ENCODE peak calls at places on chromosomes 16 and 17, in seven cellular contexts. One of them, this sample, is unnamed.

GRCh38 chr16:9409753-9410493 is 318.5 kb downstream of the HAPSTR1 start:
- DNase-seq in MM.1S: no peak
- DNase-seq in PC-3: no peak
- DNase-seq in HCT116: no peak
- DNase-seq in hepatocyte: no peak
- DNase-seq in PC-9: no peak
- DNase-seq in GM23338: no peak
- DNase-seq in this sample: no peak

GRCh38 chr17:68580236-68580903 is 20.8 kb downstream of the FAM20A start:
- DNase-seq in PC-3: no peak
- DNase-seq in HCT116: no peak
- DNase-seq in PC-9: no peak
- DNase-seq in GM23338: no peak
- DNase-seq in hepatocyte: no peak
- DNase-seq in MM.1S: no peak
- DNase-seq in this sample: peak; percentile 91

GRCh38 chr16:17590711-17591654 is 120.2 kb upstream of the XYLT1 start:
- DNase-seq in hepatocyte: no peak
- DNase-seq in MM.1S: no peak
- DNase-seq in HCT116: no peak
- DNase-seq in GM23338: no peak
- DNase-seq in PC-9: no peak
- DNase-seq in PC-3: no peak
- DNase-seq in this sample: peak; percentile 72

GRCh38 chr17:72850410-72850809 is 242.1 kb downstream of the SLC39A11 start:
- DNase-seq in MM.1S: no peak
- DNase-seq in HCT116: no peak
- DNase-seq in PC-3: peak; percentile 71
- DNase-seq in GM23338: no peak
- DNase-seq in PC-9: no peak
- DNase-seq in hepatocyte: no peak
- DNase-seq in this sample: peak; percentile 88

GRCh38 chr16:15725641-15726240 is 75.7 kb downstream of the NDE1 start:
- DNase-seq in PC-9: no peak
- DNase-seq in GM23338: no peak
- DNase-seq in HCT116: no peak
- DNase-seq in MM.1S: no peak
- DNase-seq in hepatocyte: no peak
- DNase-seq in PC-3: no peak
- DNase-seq in this sample: no peak

GRCh38 chr17:29614345-29615047 is 8.2 kb downstream of the CORO6 start:
- DNase-seq in PC-9: no peak
- DNase-seq in hepatocyte: no peak
- DNase-seq in GM23338: peak; percentile 16
- DNase-seq in PC-3: no peak
- DNase-seq in MM.1S: no peak
- DNase-seq in HCT116: no peak
- DNase-seq in this sample: no peak

GRCh38 chr17:78351449-78352006 is 8.3 kb downstream of the SOCS3 start:
- DNase-seq in hepatocyte: peak; percentile 93
- DNase-seq in MM.1S: no peak
- DNase-seq in HCT116: no peak
- DNase-seq in PC-3: no peak
- DNase-seq in GM23338: peak; percentile 90
- DNase-seq in PC-9: no peak
- DNase-seq in this sample: peak; percentile 95

GRCh38 chr17:2904135-2904534 is 107.9 kb downstream of the RAP1GAP2 start:
- DNase-seq in PC-9: no peak
- DNase-seq in PC-3: no peak
- DNase-seq in MM.1S: no peak
- DNase-seq in HCT116: no peak
- DNase-seq in GM23338: peak; percentile 72
- DNase-seq in hepatocyte: peak; percentile 46
- DNase-seq in this sample: peak; percentile 58

GRCh38 chr17:412211-413015 is 59.8 kb upstream of the RPH3AL start:
- DNase-seq in MM.1S: peak; percentile 52
- DNase-seq in PC-3: peak; percentile 65
- DNase-seq in hepatocyte: peak; percentile 78
- DNase-seq in PC-9: no peak
- DNase-seq in GM23338: peak; percentile 84
- DNase-seq in HCT116: peak; percentile 21
- DNase-seq in this sample: peak; percentile 82

GRCh38 chr17:16818340-16818739 is 128.3 kb downstream of the CCDC144A start:
- DNase-seq in PC-3: no peak
- DNase-seq in MM.1S: no peak
- DNase-seq in HCT116: no peak
- DNase-seq in GM23338: no peak
- DNase-seq in hepatocyte: no peak
- DNase-seq in PC-9: no peak
- DNase-seq in this sample: no peak

GRCh38 chr17:44558349-44559287 is 1.3 kb downstream of the FZD2 start:
- DNase-seq in hepatocyte: no peak
- DNase-seq in PC-9: no peak
- DNase-seq in PC-3: no peak
- DNase-seq in GM23338: peak; percentile 59
- DNase-seq in MM.1S: no peak
- DNase-seq in HCT116: no peak
- DNase-seq in this sample: no peak

GRCh38 chr16:58449306-58449705 is 50.6 kb upstream of the NDRG4 start:
- DNase-seq in MM.1S: no peak
- DNase-seq in PC-9: no peak
- DNase-seq in PC-3: no peak
- DNase-seq in hepatocyte: no peak
- DNase-seq in HCT116: no peak
- DNase-seq in GM23338: no peak
- DNase-seq in this sample: no peak

GRCh38 chr16:72467157-72467759 is 295.3 kb upstream of the PMFBP1 start:
- DNase-seq in hepatocyte: peak; percentile 60
- DNase-seq in PC-3: peak; percentile 54
- DNase-seq in HCT116: peak; percentile 28
- DNase-seq in MM.1S: peak; percentile 44
- DNase-seq in PC-9: no peak
- DNase-seq in GM23338: peak; percentile 81
- DNase-seq in this sample: peak; percentile 72

GRCh38 chr17:57557793-57558681 is 187.1 kb downstream of the CCDC182 start:
- DNase-seq in MM.1S: no peak
- DNase-seq in HCT116: no peak
- DNase-seq in PC-3: peak; percentile 92
- DNase-seq in hepatocyte: peak; percentile 66
- DNase-seq in GM23338: no peak
- DNase-seq in PC-9: peak; percentile 63
- DNase-seq in this sample: peak; percentile 55

GRCh38 chr17:12627776-12628491 is 37.8 kb upstream of the MYOCD start:
- DNase-seq in MM.1S: no peak
- DNase-seq in GM23338: no peak
- DNase-seq in PC-9: no peak
- DNase-seq in HCT116: no peak
- DNase-seq in PC-3: no peak
- DNase-seq in hepatocyte: peak; percentile 33
- DNase-seq in this sample: no peak

GRCh38 chr17:9979463-9979995 is 74.5 kb upstream of the RCVRN start:
- DNase-seq in MM.1S: no peak
- DNase-seq in GM23338: no peak
- DNase-seq in HCT116: no peak
- DNase-seq in hepatocyte: no peak
- DNase-seq in PC-3: no peak
- DNase-seq in PC-9: no peak
- DNase-seq in this sample: peak; percentile 50

GRCh38 chr17:64411999-64412771 is 21.5 kb upstream of the PECAM1 start:
- DNase-seq in HCT116: no peak
- DNase-seq in PC-9: no peak
- DNase-seq in GM23338: peak; percentile 86
- DNase-seq in PC-3: no peak
- DNase-seq in hepatocyte: peak; percentile 52
- DNase-seq in MM.1S: no peak
- DNase-seq in this sample: peak; percentile 39

GRCh38 chr16:11603331-11603750 is 16.6 kb upstream of the LITAF start:
- DNase-seq in MM.1S: no peak
- DNase-seq in GM23338: no peak
- DNase-seq in PC-3: no peak
- DNase-seq in HCT116: no peak
- DNase-seq in hepatocyte: peak; percentile 56
- DNase-seq in PC-9: no peak
- DNase-seq in this sample: no peak

GRCh38 chr17:21079196-21079595 is 36.4 kb upstream of the USP22 start:
- DNase-seq in PC-3: no peak
- DNase-seq in GM23338: no peak
- DNase-seq in MM.1S: no peak
- DNase-seq in hepatocyte: no peak
- DNase-seq in PC-9: no peak
- DNase-seq in HCT116: no peak
- DNase-seq in this sample: no peak

GRCh38 chr16:46842192-46842895 is 11.4 kb upstream of the C16orf87 start:
- DNase-seq in MM.1S: no peak
- DNase-seq in HCT116: no peak
- DNase-seq in PC-9: no peak
- DNase-seq in GM23338: no peak
- DNase-seq in PC-3: no peak
- DNase-seq in hepatocyte: no peak
- DNase-seq in this sample: no peak

GRCh38 chr17:3893003-3893719 is at the start of gene CAMKK1:
- DNase-seq in PC-3: peak; percentile 85
- DNase-seq in MM.1S: peak; percentile 94
- DNase-seq in PC-9: peak; percentile 68
- DNase-seq in GM23338: peak; percentile 94
- DNase-seq in HCT116: peak; percentile 45
- DNase-seq in hepatocyte: peak; percentile 96
- DNase-seq in this sample: peak; percentile 95

DNA sequence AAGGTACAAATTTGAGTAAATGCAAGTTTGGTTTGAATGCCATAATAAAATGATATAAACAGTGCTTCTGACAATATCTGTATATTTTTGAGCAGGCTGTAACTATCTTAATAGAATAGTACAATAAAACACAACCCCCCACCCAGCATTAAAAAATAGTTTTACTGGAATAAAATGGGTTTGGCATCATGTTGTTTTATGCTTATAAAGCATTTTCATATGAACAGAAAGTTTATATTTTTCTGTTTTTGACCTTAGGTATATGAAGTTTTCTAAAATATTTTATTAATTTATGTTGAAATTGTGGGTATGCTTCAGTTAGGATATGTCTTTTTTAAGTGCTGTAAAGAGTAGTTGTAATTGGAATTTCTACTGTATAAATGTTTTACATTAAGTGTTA is 57.2 kb upstream of the RHBDL3 start:
- DNase-seq in PC-9: no peak
- DNase-seq in hepatocyte: no peak
- DNase-seq in HCT116: no peak
- DNase-seq in PC-3: no peak
- DNase-seq in GM23338: no peak
- DNase-seq in MM.1S: no peak
- DNase-seq in this sample: no peak
- H3K9me2 ChIP-seq in PC-9: no peaks in the 10 kb centered on the region
- H3K9me2 ChIP-seq in hepatocyte: no peaks in the 10 kb centered on the region
- H3K9me2 ChIP-seq in HCT116: no peaks in the 10 kb centered on the region
- H3K9me2 ChIP-seq in PC-3: no peaks in the 10 kb centered on the region
- H3K9me2 ChIP-seq in GM23338: no peaks in the 10 kb centered on the region
- H3K9me2 ChIP-seq in MM.1S: no peaks in the 10 kb centered on the region
- H3K9me2 ChIP-seq in this sample: no peaks in the 10 kb centered on the region

GRCh38 chr16:88877564-88878289 is 11.3 kb upstream of the PABPN1L start:
- DNase-seq in GM23338: no peak
- DNase-seq in MM.1S: no peak
- DNase-seq in HCT116: no peak
- DNase-seq in hepatocyte: no peak
- DNase-seq in PC-3: no peak
- DNase-seq in PC-9: no peak
- DNase-seq in this sample: no peak

GRCh38 chr16:88875703-88876234 is 9.3 kb upstream of the PABPN1L start:
- DNase-seq in PC-3: no peak
- DNase-seq in GM23338: no peak
- DNase-seq in MM.1S: no peak
- DNase-seq in PC-9: no peak
- DNase-seq in hepatocyte: no peak
- DNase-seq in HCT116: no peak
- DNase-seq in this sample: no peak

GRCh38 chr16:88874938-88875599 is 8.6 kb upstream of the PABPN1L start:
- DNase-seq in MM.1S: no peak
- DNase-seq in HCT116: no peak
- DNase-seq in GM23338: no peak
- DNase-seq in PC-3: no peak
- DNase-seq in PC-9: no peak
- DNase-seq in hepatocyte: no peak
- DNase-seq in this sample: no peak

GRCh38 chr16:88878356-88878755 is 11.9 kb upstream of the PABPN1L start:
- DNase-seq in hepatocyte: no peak
- DNase-seq in GM23338: no peak
- DNase-seq in MM.1S: no peak
- DNase-seq in HCT116: no peak
- DNase-seq in PC-3: no peak
- DNase-seq in PC-9: no peak
- DNase-seq in this sample: no peak

GRCh38 chr16:88876942-88877526 is 10.6 kb upstream of the PABPN1L start:
- DNase-seq in PC-9: no peak
- DNase-seq in GM23338: no peak
- DNase-seq in hepatocyte: no peak
- DNase-seq in MM.1S: no peak
- DNase-seq in HCT116: no peak
- DNase-seq in PC-3: no peak
- DNase-seq in this sample: no peak
- TF ChIP-seq EZH2 in PC-9: no peak
- TF ChIP-seq EZH2 in GM23338: no peak
- TF ChIP-seq EZH2 in hepatocyte: no peak
- TF ChIP-seq EZH2 in MM.1S: no peak
- TF ChIP-seq EZH2 in HCT116: no peak
- TF ChIP-seq EZH2 in PC-3: no peak
- TF ChIP-seq EZH2 in this sample: no peak

GRCh38 chr17:83105512-83105911 is 26.1 kb downstream of the METRNL start:
- DNase-seq in MM.1S: no peak
- DNase-seq in PC-3: no peak
- DNase-seq in hepatocyte: no peak
- DNase-seq in PC-9: no peak
- DNase-seq in GM23338: no peak
- DNase-seq in HCT116: no peak
- DNase-seq in this sample: peak; percentile 58
- H3K4me1 ChIP-seq in MM.1S: peaks cover 8% of the 10 kb centered on the region
- H3K4me1 ChIP-seq in PC-3: peaks cover 12% of the 10 kb centered on the region
- H3K4me1 ChIP-seq in hepatocyte: peaks cover 49% of the 10 kb centered on the region
- H3K4me1 ChIP-seq in PC-9: peaks cover 21% of the 10 kb centered on the region
- H3K4me1 ChIP-seq in GM23338: no peaks in the 10 kb centered on the region
- H3K4me1 ChIP-seq in HCT116: peaks cover 20% of the 10 kb centered on the region
- H3K4me1 ChIP-seq in this sample: peaks cover 37% of the 10 kb centered on the region

GRCh38 chr17:38881600-38882191 is 11.8 kb downstream of the LASP1 start:
- DNase-seq in hepatocyte: peak; percentile 89
- DNase-seq in PC-9: no peak
- DNase-seq in PC-3: no peak
- DNase-seq in MM.1S: no peak
- DNase-seq in HCT116: no peak
- DNase-seq in GM23338: no peak
- DNase-seq in this sample: peak; percentile 54

GRCh38 chr17:38885728-38886642 is 16.1 kb downstream of the LASP1 start:
- DNase-seq in GM23338: peak; percentile 78
- DNase-seq in PC-9: no peak
- DNase-seq in PC-3: no peak
- DNase-seq in hepatocyte: peak; percentile 67
- DNase-seq in HCT116: no peak
- DNase-seq in MM.1S: no peak
- DNase-seq in this sample: peak; percentile 52

GRCh38 chr17:38885044-38885727 is 15.3 kb downstream of the LASP1 start:
- DNase-seq in hepatocyte: peak; percentile 73
- DNase-seq in HCT116: no peak
- DNase-seq in PC-9: no peak
- DNase-seq in PC-3: no peak
- DNase-seq in GM23338: no peak
- DNase-seq in MM.1S: no peak
- DNase-seq in this sample: peak; percentile 3

GRCh38 chr17:38886643-38887010 is 16.8 kb downstream of the LASP1 start:
- DNase-seq in PC-3: no peak
- DNase-seq in HCT116: no peak
- DNase-seq in hepatocyte: no peak
- DNase-seq in GM23338: no peak
- DNase-seq in MM.1S: no peak
- DNase-seq in PC-9: no peak
- DNase-seq in this sample: no peak

GRCh38 chr17:38883592-38884526 is 14.0 kb downstream of the LASP1 start:
- DNase-seq in hepatocyte: peak; percentile 7
- DNase-seq in PC-9: no peak
- DNase-seq in GM23338: peak; percentile 60
- DNase-seq in PC-3: no peak
- DNase-seq in HCT116: no peak
- DNase-seq in MM.1S: no peak
- DNase-seq in this sample: peak; percentile 44
- H3K9me2 ChIP-seq in hepatocyte: no peaks in the 10 kb centered on the region
- H3K9me2 ChIP-seq in PC-9: no peaks in the 10 kb centered on the region
- H3K9me2 ChIP-seq in GM23338: no peaks in the 10 kb centered on the region
- H3K9me2 ChIP-seq in PC-3: no peaks in the 10 kb centered on the region
- H3K9me2 ChIP-seq in HCT116: no peaks in the 10 kb centered on the region
- H3K9me2 ChIP-seq in MM.1S: no peaks in the 10 kb centered on the region
- H3K9me2 ChIP-seq in this sample: no peaks in the 10 kb centered on the region

This sample was measured in GM23248.